ENCODE peak calls at places on chromosome 21, in four cellular contexts. V, D, U and Z are unnamed samples.

GRCh38 chr21:33109574-33110339 is 39.8 kb downstream of the OLIG1 start:
- DNase-seq in V (no peak), D (no peak), U (no peak), Z (no peak)

GRCh38 chr21:29334717-29335428 is 36.2 kb downstream of the BACH1 start:
- DNase-seq in V (no peak), D (no peak), U (no peak), Z (no peak)

GRCh38 chr21:46455575-46456385 is 2.9 kb upstream of the DIP2A start:
- DNase-seq in V (peak), D (peak), U (no peak), Z (no peak)

GRCh38 chr21:16330340-16331319 is 600.8 kb downstream of the USP25 start:
- DNase-seq in V (peak), D (peak), U (peak), Z (peak)

GRCh38 chr21:45818276-45818903 is 163.2 kb upstream of the COL6A1 start:
- DNase-seq in V (no peak), D (peak), U (no peak), Z (no peak)

GRCh38 chr21:33042812-33043211 is 17.1 kb downstream of the OLIG2 start:
- DNase-seq in V (peak), D (no peak), U (no peak), Z (no peak)

GRCh38 chr21:46131721-46132651 is 23.4 kb downstream of the FTCD start:
- DNase-seq in V (no peak), D (no peak), U (no peak), Z (no peak)

GRCh38 chr21:35273331-35273730 is 224.2 kb upstream of the RUNX1 start:
- DNase-seq in V (no peak), D (peak), U (no peak), Z (no peak)

GRCh38 chr21:15725949-15726348 is 3.8 kb upstream of the USP25 start:
- DNase-seq in V (no peak), D (no peak), U (no peak), Z (no peak)

GRCh38 chr21:45769896-45770295 is 126.4 kb downstream of the PCBP3 start:
- DNase-seq in V (no peak), D (no peak), U (no peak), Z (no peak)

GRCh38 chr21:30839304-30839703 is 9.7 kb upstream of the KRTAP7-1 start:
- DNase-seq in V (no peak), D (peak), U (peak), Z (peak)

GRCh38 chr21:19458295-19458694 is 1054.7 kb upstream of the TMPRSS15 start:
- DNase-seq in V (no peak), D (no peak), U (no peak), Z (no peak)

GRCh38 chr21:45768011-45768740 is 124.7 kb downstream of the PCBP3 start:
- DNase-seq in V (no peak), D (no peak), U (no peak), Z (no peak)

GRCh38 chr21:27201197-27201596 is 234.3 kb upstream of the ADAMTS5 start:
- DNase-seq in V (no peak), D (no peak), U (no peak), Z (no peak)

GRCh38 chr21:37101384-37101783 is 28.3 kb downstream of the TTC3 start:
- DNase-seq in V (no peak), D (no peak), U (no peak), Z (no peak)

GRCh38 chr21:46171996-46172862 is 12.0 kb downstream of the SPATC1L start:
- DNase-seq in V (no peak), D (peak), U (no peak), Z (no peak)

GRCh38 chr21:36429672-36430546 is 44.7 kb downstream of the CHAF1B start:
- DNase-seq in V (peak), D (peak), U (peak), Z (peak)

GRCh38 chr21:16535100-16535418 is 805.3 kb downstream of the USP25 start:
- DNase-seq in V (no peak), D (no peak), U (no peak), Z (peak)

GRCh38 chr21:38503588-38503987 is 5.3 kb upstream of the ERG start:
- DNase-seq in V (no peak), D (no peak), U (no peak), Z (peak)

GRCh38 chr21:38181101-38181500 is 75.7 kb upstream of the KCNJ15 start:
- DNase-seq in V (no peak), D (no peak), U (no peak), Z (no peak)

GRCh38 chr21:21101911-21102310 is 103.7 kb downstream of the NCAM2 start:
- DNase-seq in V (no peak), D (peak), U (peak), Z (peak)

GRCh38 chr21:36446296-36446695 is 33.6 kb downstream of the CLDN14 start:
- DNase-seq in V (no peak), D (no peak), U (no peak), Z (no peak)

GRCh38 chr21:42039911-42040351 is 29.8 kb upstream of the ZBTB21 start:
- DNase-seq in V (no peak), D (no peak), U (no peak), Z (no peak)
- TF ChIP-seq ELF1 in V (no peak), D (no peak), U (no peak), Z (no peak)

DNA sequence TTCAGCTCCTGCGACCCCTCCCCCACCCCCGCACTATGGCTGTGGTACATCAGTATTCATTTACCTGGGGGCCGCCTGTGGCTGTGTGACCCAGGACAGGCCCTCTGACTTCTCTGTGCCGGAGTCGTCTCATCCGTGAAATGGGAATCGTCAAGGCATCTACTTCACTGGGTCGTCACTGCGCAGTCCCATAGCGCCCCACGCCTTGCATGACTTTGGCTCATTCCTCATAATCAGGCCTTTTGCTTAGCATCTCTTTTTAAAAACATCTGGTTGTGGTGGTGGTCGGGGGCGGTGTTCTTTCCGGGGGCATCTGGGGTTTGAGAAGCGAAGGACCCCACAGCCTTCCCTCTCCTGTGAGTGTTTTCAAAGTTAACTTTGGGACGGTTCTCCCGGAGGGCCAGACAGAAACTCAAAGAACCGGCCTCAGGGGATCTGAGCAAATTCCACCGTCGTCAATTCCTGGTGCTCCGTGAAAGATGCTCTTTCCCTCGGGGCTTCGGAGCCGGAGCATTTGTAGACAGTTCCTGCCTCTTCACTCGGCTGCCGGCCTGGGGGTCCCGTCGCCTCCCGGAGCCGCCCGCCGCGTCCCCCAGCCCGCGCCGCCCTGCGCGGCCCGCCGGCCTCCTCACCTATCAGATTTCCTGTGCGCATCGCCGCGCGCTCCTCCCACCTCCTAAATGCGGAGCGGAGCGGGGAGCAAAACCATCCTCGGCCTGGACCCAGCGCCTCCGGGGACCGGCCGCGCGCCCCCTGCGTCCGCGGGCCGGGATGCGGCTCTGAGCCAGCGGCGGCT is at the start of gene B3GALT5:
- DNase-seq in V (peak), D (no peak), U (no peak), Z (peak)
- TF ChIP-seq ELF1 in V (no peak), D (no peak), U (no peak), Z (no peak)

DNA sequence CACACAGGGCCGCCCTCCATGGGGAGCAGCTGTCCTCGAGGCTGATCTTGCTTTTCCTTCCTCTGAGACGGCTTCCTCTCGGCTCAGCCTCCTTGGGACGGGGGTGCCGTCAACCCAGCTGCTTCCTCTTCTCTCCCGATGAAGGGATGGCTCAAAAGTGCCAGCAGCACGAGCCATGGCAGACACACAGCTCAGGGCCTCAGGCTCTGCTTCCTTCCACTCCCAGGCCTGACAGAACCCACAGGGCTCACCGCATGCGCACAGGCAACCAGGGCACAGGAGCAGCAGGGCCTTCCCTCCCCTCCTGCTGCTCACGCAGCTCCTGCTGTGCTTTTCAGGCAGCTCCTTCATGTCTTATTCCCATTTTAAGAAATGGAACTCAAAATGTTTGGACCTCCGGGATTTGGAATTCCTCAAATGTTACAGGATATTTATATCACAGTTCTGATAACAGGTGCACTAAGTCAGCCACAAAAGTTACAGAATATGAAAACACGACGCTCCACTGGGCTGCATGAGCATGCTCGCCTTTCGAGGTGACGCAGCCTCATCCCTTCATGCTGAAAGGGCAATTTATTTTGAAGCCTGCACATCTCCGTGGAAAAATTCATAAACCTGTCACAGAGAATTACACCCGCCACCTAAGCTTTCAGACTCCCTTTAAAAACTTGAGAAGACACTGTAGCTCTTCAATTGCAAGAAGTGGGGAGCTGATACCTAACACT is 84.4 kb downstream of the HSF2BP start:
- DNase-seq in V (no peak), D (no peak), U (no peak), Z (no peak)
- TF ChIP-seq ELF1 in V (no peak), D (no peak), U (no peak), Z (no peak)

GRCh38 chr21:41217656-41218380 is 49.9 kb downstream of the BACE2 start:
- DNase-seq in V (no peak), D (peak), U (no peak), Z (no peak)
- TF ChIP-seq ELF1 in V (no peak), D (no peak), U (no peak), Z (no peak)